ENCODE peak calls at places on chromosome 19, in ten cellular contexts. C is mesenchymal stem cell; B is adrenal gland; H is transverse colon; E is CD8-positive, alpha-beta T cell; D is ovary; A is fibroblast of lung; M is HCT116; Z is AG04450; Q is breast epithelium. O is an unnamed sample.

GRCh38 chr19:45800009-45800553 is 7.4 kb upstream of the DMWD start:
- DNase-seq in C (peak; percentile 83), B (no peak), H (no peak), E (no peak), D (no peak), A (peak; percentile 36), M (no peak), Z (peak; percentile 20), Q (no peak), O (no peak)

GRCh38 chr19:6476155-6476895 is 5.3 kb downstream of the DENND1C start:
- DNase-seq in C (peak; percentile 53), B (peak; percentile 94), H (peak; percentile 94), E (peak; percentile 21), D (peak; percentile 33), A (peak; percentile 37), M (peak; percentile 54), Z (no peak), Q (peak; percentile 51), O (no peak)

GRCh38 chr19:41616785-41617621 is 9.9 kb downstream of the CEACAM4 start:
- DNase-seq in C (peak; percentile 0), B (no peak), H (no peak), E (no peak), D (no peak), A (no peak), M (no peak), Z (no peak), Q (no peak), O (no peak)

GRCh38 chr19:883661-884211 is 9.3 kb downstream of the MED16 start:
- DNase-seq in C (no peak), B (no peak), H (no peak), E (no peak), D (no peak), A (no peak), M (peak; percentile 91), Z (no peak), Q (no peak), O (no peak)

GRCh38 chr19:33296473-33297060 is 5.8 kb downstream of the CEBPA start:
- DNase-seq in C (no peak), B (no peak), H (no peak), E (no peak), D (no peak), A (no peak), M (no peak), Z (no peak), Q (no peak), O (no peak)

GRCh38 chr19:13143135-13143534 is 7.0 kb downstream of the STX10 start:
- DNase-seq in C (peak; percentile 75), B (no peak), H (no peak), E (no peak), D (no peak), A (peak; percentile 93), M (no peak), Z (no peak), Q (no peak), O (no peak)

GRCh38 chr19:14494910-14495677 is 833 bp downstream of the GIPC1 start:
- DNase-seq in C (no peak), B (no peak), H (no peak), E (no peak), D (no peak), A (no peak), M (no peak), Z (no peak), Q (no peak), O (no peak)

GRCh38 chr19:16349551-16350171 is 25.0 kb downstream of the KLF2 start:
- DNase-seq in C (no peak), B (no peak), H (no peak), E (no peak), D (no peak), A (no peak), M (no peak), Z (no peak), Q (no peak), O (no peak)

GRCh38 chr19:56476671-56477428 is at the start of gene ZNF667:
- DNase-seq in C (peak; percentile 94), B (peak; percentile 36), H (no peak), E (peak; percentile 1), D (no peak), A (peak; percentile 18), M (no peak), Z (no peak), Q (no peak), O (no peak)

GRCh38 chr19:6498294-6499036 is 3.6 kb downstream of the TUBB4A start:
- DNase-seq in C (no peak), B (peak; percentile 66), H (no peak), E (no peak), D (no peak), A (no peak), M (no peak), Z (no peak), Q (no peak), O (no peak)

DNA sequence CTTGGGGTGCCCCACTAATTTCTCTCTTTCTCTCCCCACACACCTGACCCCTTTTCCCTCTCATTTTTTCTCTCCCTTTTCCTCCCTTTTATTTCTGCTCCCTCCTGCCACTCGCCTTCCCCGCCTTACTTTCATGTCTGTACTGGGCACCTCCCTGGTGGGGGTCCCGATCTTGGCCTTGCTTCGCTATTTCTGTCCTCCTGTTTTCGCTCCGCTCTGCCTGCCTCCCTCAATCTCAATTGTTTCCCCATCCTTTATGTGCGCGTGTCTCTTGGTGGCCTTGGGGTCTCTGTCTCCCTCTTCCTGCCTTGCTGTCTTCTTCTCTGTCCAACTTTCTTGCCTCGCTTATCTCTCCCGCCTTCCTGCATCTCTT is 3.8 kb downstream of the GRIN2D start:
- DNase-seq in C (no peak), B (no peak), H (no peak), E (no peak), D (no peak), A (no peak), M (no peak), Z (no peak), Q (no peak), O (no peak)
- H3K4me3 ChIP-seq in C (no peak overlapping the region), B (no peak overlapping the region), H (no peak overlapping the region), E (peak overlapping the region; percentile 43), D (no peak overlapping the region), A (no peak overlapping the region), M (peak overlapping the region; percentile 79), Z (no peak overlapping the region), Q (no peak overlapping the region), O (no peak overlapping the region)

DNA sequence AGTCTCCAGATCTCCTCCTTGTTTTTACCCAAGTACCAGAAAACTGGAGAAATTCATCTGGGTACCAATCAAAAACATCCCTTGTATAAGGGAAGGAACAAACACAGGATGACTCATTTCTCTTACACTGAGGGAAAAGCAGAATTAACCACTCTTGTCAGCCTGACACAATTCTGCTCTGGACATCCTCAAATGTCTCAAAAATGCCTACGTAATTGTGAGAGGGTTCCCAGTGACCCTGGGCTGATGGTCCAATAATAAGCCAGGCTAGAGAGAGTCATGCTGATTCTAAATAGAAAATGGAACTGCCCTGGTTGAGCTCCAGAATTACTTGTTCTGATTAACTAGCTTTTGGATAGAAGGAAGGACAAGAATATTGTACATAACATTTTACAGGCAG is 14.5 kb downstream of the ZNF708 start:
- DNase-seq in C (peak; percentile 91), B (no peak), H (no peak), E (no peak), D (no peak), A (peak; percentile 2), M (no peak), Z (no peak), Q (no peak), O (no peak)
- H3K4me3 ChIP-seq in C (no peak overlapping the region), B (no peak overlapping the region), H (no peak overlapping the region), E (no peak overlapping the region), D (no peak overlapping the region), A (no peak overlapping the region), M (no peak overlapping the region), Z (no peak overlapping the region), Q (no peak overlapping the region), O (no peak overlapping the region)

DNA sequence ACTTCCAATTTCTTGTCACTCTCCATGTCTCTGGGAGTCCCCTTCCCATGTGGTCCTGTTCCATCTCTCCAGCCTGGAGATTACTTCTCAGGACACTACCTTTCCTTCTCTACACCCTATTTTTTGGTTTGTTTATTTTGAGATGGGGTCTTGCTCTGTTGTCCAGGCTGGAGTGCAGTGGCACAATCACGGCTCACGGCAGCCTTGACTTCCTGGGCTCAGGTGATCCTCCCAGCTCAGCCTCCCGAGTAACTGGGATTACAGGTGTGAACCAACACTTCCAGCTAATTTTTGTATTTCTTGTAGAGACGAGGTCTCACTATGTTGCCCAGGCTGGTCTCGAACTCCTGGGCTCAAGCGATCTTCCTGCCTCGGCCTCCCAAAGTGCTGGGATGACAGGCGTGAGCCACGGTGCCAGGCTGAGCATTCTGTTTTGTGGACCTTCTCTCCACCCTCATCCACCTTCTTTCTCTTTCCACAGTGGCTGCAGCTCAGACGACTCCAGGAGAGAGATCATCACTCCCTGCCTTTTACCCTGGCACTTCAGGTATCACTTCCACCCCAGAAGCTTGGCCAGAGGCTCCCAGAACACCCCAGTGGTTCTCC is 644 bp downstream of the HCST start:
- DNase-seq in C (no peak), B (no peak), H (no peak), E (no peak), D (no peak), A (no peak), M (no peak), Z (no peak), Q (no peak), O (no peak)
- H3K4me3 ChIP-seq in C (peak overlapping the region; percentile 37), B (no peak overlapping the region), H (no peak overlapping the region), E (peak overlapping the region; percentile 72), D (no peak overlapping the region), A (peak overlapping the region; percentile 27), M (peak overlapping the region; percentile 53), Z (no peak overlapping the region), Q (peak overlapping the region; percentile 41), O (peak overlapping the region; percentile 43)

DNA sequence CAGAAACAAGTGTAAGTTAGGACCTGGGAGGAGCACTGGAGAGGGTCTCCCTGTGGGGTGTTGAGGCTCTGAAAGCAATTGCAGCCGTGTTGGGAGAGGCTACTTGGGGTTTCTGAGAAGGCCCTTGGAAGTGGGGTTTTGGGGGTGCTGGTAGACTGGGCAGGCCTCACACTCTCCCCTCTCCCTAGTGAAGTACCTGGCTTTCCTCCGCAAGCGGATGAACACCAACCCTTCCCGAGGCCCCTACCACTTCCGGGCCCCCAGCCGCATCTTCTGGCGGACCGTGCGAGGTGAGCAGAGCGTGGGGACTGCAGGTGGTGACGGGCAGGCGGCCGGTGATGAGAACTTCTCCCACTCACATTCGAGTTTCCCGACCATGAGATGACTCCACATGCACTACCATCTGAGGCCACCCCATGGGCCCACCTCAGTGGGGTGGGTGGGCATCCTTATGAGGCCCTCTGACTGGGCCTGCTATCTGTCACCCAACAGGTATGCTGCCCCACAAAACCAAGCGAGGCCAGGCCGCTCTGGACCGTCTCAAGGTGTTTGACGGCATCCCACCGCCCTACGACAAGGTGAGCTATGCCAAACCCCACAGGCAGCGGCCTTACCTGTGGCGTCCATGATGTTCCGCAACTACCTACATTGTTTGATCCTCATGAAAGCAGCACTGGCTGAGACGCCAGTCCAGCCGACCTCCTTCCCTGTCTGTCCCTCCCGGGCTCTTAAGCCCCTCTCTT is 3.0 kb downstream of the RPL13A start:
- DNase-seq in C (no peak), B (no peak), H (no peak), E (no peak), D (no peak), A (no peak), M (no peak), Z (no peak), Q (no peak), O (no peak)
- H3K4me3 ChIP-seq in C (no peak overlapping the region), B (no peak overlapping the region), H (no peak overlapping the region), E (no peak overlapping the region), D (no peak overlapping the region), A (peak overlapping the region; percentile 77), M (peak overlapping the region; percentile 99), Z (peak overlapping the region; percentile 96), Q (peak overlapping the region; percentile 99), O (peak overlapping the region; percentile 71)